ENCODE peak calls at places on chromosomes 5 and 9, in four cellular contexts. W, Z, X and M are unnamed samples.
A peak's percentile ranks its signal among the peaks of the same experiment; 100 is the strongest.

GRCh38 chr9:126612813-126613641 is 701 bp upstream of the LMX1B start:
- DNase-seq in W (no peak), Z (no peak), X (no peak), M (no peak)

GRCh38 chr9:21761309-21761901 is 41.0 kb upstream of the MTAP start:
- DNase-seq in W (no peak), Z (no peak), X (no peak), M (no peak)

GRCh38 chr9:6779417-6780241 is 21.9 kb downstream of the KDM4C start:
- DNase-seq in W (no peak), Z (no peak), X (no peak), M (no peak)

GRCh38 chr9:88623698-88624097 is 88.7 kb downstream of the NXNL2 start:
- DNase-seq in W (no peak), Z (no peak), X (no peak), M (no peak)

GRCh38 chr9:7236186-7236585 is 478.4 kb downstream of the KDM4C start:
- DNase-seq in W (no peak), Z (no peak), X (no peak), M (no peak)

GRCh38 chr5:130032807-130033206 is 128.5 kb downstream of the CHSY3 start:
- DNase-seq in W (no peak), Z (no peak), X (no peak), M (no peak)

GRCh38 chr9:35741740-35742139 is 7.3 kb downstream of the GBA2 start:
- DNase-seq in W (no peak), Z (no peak), X (no peak), M (no peak)

GRCh38 chr9:134564431-134565170 is 77.0 kb upstream of the COL5A1 start:
- DNase-seq in W (no peak), Z (no peak), X (peak; percentile 89), M (peak; percentile 5)

GRCh38 chr5:99019812-99020697 is 91.2 kb upstream of the CHD1 start:
- DNase-seq in W (no peak), Z (no peak), X (no peak), M (no peak)

GRCh38 chr9:101582593-101582992 is 12.2 kb downstream of the PPP3R2 start:
- DNase-seq in W (no peak), Z (no peak), X (no peak), M (no peak)

GRCh38 chr5:52839285-52839684 is 51.6 kb downstream of the ITGA1 start:
- DNase-seq in W (no peak), Z (no peak), X (no peak), M (no peak)
- H3K27ac ChIP-seq in W (peak overlapping the region; percentile 75), Z (no peak overlapping the region), X (peak overlapping the region; percentile 70), M (peak overlapping the region; percentile 77)

GRCh38 chr9:115651456-115651855 is 502.1 kb upstream of the PAPPA start:
- DNase-seq in W (no peak), Z (no peak), X (no peak), M (no peak)

GRCh38 chr9:115643948-115644727 is 509.5 kb upstream of the PAPPA start:
- DNase-seq in W (no peak), Z (no peak), X (no peak), M (no peak)

GRCh38 chr9:115653231-115653630 is 500.4 kb upstream of the PAPPA start:
- DNase-seq in W (no peak), Z (no peak), X (no peak), M (no peak)

GRCh38 chr9:115650768-115651167 is 502.8 kb upstream of the PAPPA start:
- DNase-seq in W (no peak), Z (no peak), X (no peak), M (no peak)

DNA sequence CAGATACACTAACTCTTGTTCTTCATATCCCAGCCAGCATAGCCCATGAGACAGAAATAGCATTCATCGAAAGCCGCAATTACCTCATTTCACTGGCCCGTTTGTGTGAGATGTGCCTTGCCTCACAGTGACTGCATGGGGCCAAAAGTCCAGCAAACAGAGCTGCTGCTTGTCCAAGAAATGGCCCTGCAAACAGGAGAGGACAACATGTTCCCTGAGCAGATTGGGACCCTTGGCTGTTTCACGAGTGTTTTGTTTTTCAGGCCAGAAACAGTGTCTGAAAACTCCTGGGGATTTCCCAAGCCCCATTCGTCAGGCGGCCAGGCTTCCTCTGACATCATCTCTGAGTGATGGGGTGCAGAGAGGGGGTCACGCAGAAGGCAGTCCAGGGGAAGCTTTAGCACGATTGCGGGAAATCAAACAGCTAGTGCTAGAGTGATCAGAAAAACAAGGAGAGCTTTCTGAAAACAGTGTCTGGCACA is 503.6 kb upstream of the PAPPA start:
- DNase-seq in W (no peak), Z (no peak), X (peak; percentile 93), M (peak; percentile 28)
- TF ChIP-seq POLR2AphosphoS5 in W (peak; percentile 76), Z (no peak), X (peak; percentile 81), M (peak; percentile 84)

DNA sequence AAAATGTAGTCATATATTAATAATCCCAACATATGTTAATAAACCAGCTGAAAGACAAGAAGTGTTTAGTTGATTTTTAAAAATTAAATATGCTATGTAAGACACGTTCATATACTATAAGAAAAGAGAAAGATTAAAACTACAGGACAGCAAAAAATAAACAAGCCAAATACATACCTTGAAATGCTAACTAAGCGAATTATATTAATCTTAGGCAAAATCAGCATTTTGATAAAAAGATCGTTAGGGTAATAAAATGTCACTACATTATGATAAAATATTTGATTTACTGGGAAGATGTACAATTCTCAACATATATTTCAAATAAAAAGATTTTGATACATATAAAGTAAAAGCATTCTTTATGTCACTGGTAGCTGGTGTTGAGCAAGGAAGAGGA is 938.3 kb downstream of the PTPRD start:
- DNase-seq in W (no peak), Z (no peak), X (no peak), M (no peak)
- H3K27ac ChIP-seq in W (no peak overlapping the region), Z (no peak overlapping the region), X (no peak overlapping the region), M (no peak overlapping the region)

DNA sequence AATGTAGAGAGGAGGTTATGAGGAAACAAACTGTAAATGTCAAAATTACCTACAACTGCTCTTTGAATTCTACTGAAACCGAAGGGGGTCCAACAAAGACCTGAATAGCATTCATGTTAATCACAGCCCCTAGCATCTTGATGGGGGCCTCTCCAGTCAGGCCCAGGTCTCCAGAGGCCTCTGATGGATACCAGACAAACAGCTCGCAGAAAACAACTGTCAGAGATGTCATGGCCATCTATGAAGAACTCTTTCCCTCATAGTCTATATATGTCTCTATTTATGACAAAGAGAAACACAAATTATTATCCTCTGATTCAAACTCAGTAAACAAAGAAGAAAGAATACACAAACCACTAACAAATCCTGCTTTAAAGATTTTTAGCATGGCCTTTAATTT is 432.6 kb downstream of the CAAP1 start:
- DNase-seq in W (no peak), Z (no peak), X (no peak), M (no peak)
- TF ChIP-seq POLR2AphosphoS5 in W (no peak), Z (no peak), X (no peak), M (no peak)

GRCh38 chr9:116700882-116701836 is 14.1 kb downstream of the TRIM32 start:
- DNase-seq in W (no peak), Z (no peak), X (no peak), M (no peak)
- H3K27ac ChIP-seq in W (no peak overlapping the region), Z (no peak overlapping the region), X (no peak overlapping the region), M (no peak overlapping the region)